ENCODE peak calls at places on chromosomes 13 and 19, in seven cellular contexts. A, L, M, X, P, F and W are unnamed samples.

GRCh38 chr19:11279505-11280236 is 16.3 kb upstream of the TSPAN16 start:
- DNase-seq in A (no peak), L (peak), M (peak), X (peak), P (no peak), F (no peak), W (peak)

GRCh38 chr19:40690699-40691420 is 409 bp upstream of the NUMBL start:
- DNase-seq in A (peak), L (peak), M (peak), X (peak), P (peak), F (peak), W (peak)

GRCh38 chr19:10975374-10976036 is 14.7 kb downstream of the SMARCA4 start:
- DNase-seq in A (no peak), L (no peak), M (no peak), X (peak), P (no peak), F (no peak), W (no peak)

GRCh38 chr19:38266070-38266469 is 1.7 kb downstream of the SPINT2 start:
- DNase-seq in A (no peak), L (no peak), M (no peak), X (no peak), P (no peak), F (no peak), W (no peak)

GRCh38 chr13:113836917-113837553 is 26.8 kb downstream of the GAS6 start:
- DNase-seq in A (no peak), L (peak), M (no peak), X (no peak), P (no peak), F (no peak), W (no peak)

GRCh38 chr13:113531041-113531873 is 40.7 kb upstream of the DCUN1D2 start:
- DNase-seq in A (no peak), L (no peak), M (no peak), X (peak), P (no peak), F (no peak), W (no peak)

GRCh38 chr19:41785653-41786052 is 10.7 kb upstream of the CEACAM3 start:
- DNase-seq in A (no peak), L (peak), M (peak), X (peak), P (peak), F (peak), W (peak)

GRCh38 chr19:44767295-44768180 is 10.2 kb upstream of the CBLC start:
- DNase-seq in A (no peak), L (no peak), M (no peak), X (no peak), P (no peak), F (no peak), W (no peak)

GRCh38 chr19:51123381-51124186 is 1.1 kb upstream of the SIGLEC9 start:
- DNase-seq in A (no peak), L (no peak), M (no peak), X (peak), P (no peak), F (no peak), W (no peak)

GRCh38 chr19:15368798-15369593 is 10.6 kb downstream of the AKAP8 start:
- DNase-seq in A (no peak), L (no peak), M (no peak), X (no peak), P (no peak), F (no peak), W (no peak)

GRCh38 chr19:45668342-45668871 is 386 bp downstream of the GIPR start:
- DNase-seq in A (no peak), L (no peak), M (no peak), X (no peak), P (no peak), F (no peak), W (no peak)

GRCh38 chr19:57240311-57241090 is at the start of gene ZNF805:
- DNase-seq in A (peak), L (peak), M (peak), X (peak), P (peak), F (peak), W (peak)
- TF ChIP-seq CTCF in A (no peak), L (no peak), M (peak), X (no peak), P (no peak), F (no peak), W (no peak)

DNA sequence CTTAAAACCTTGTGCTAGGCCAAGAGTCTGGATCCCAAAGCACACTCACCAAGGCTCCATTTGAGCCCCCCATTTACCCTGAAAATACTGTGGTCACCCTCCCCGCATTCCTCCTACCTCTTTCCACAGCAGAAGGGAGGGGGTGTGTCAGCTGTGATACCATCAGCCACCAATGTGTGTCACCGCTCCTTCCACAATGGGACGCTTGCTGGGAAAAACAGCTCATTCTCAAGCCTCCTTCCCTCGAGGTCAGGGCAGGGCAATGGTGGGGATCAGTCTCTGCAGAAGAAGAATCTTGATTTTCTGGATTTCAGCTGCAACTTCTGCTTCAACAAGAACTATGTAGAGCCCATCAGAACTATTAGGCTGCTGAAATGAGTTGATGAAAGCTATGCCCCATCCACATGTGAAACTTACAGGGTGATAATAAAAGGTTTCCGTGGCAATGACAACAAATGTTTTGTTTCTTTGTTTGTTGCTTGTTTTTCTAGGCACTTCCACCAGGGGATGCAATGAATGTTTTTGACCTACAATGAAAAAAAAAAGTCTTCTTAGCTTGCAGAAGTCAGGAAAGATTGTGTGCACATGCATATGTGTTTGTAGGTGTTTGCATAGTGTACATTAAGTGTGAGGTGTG is 26.4 kb upstream of the ZNF507 start:
- DNase-seq in A (peak), L (no peak), M (no peak), X (peak), P (no peak), F (peak), W (peak)
- TF ChIP-seq CTCF in A (no peak), L (no peak), M (no peak), X (peak), P (peak), F (no peak), W (no peak)

DNA sequence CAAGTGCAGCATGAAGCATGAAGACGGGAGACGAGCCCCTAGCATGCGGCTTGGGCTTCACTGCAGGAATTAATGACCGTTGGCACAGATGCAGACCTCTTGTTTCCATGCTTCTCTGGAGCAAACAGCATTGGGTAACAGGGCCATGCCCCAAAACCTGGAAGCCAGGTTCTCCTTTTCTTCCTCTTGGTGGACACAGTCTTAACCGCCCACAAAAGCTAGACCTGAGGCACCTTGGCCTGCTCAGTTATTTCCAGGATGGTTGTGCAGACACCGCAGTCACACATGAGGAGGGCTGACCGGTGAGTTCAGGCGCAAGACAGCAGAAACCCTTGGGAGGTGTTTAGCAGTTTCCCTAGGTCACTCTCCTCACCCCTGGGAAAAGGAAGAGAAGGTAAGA is 133.9 kb upstream of the GJB6 start:
- DNase-seq in A (peak), L (no peak), M (no peak), X (no peak), P (no peak), F (no peak), W (no peak)
- TF ChIP-seq CTCF in A (no peak), L (no peak), M (no peak), X (no peak), P (no peak), F (no peak), W (no peak)

DNA sequence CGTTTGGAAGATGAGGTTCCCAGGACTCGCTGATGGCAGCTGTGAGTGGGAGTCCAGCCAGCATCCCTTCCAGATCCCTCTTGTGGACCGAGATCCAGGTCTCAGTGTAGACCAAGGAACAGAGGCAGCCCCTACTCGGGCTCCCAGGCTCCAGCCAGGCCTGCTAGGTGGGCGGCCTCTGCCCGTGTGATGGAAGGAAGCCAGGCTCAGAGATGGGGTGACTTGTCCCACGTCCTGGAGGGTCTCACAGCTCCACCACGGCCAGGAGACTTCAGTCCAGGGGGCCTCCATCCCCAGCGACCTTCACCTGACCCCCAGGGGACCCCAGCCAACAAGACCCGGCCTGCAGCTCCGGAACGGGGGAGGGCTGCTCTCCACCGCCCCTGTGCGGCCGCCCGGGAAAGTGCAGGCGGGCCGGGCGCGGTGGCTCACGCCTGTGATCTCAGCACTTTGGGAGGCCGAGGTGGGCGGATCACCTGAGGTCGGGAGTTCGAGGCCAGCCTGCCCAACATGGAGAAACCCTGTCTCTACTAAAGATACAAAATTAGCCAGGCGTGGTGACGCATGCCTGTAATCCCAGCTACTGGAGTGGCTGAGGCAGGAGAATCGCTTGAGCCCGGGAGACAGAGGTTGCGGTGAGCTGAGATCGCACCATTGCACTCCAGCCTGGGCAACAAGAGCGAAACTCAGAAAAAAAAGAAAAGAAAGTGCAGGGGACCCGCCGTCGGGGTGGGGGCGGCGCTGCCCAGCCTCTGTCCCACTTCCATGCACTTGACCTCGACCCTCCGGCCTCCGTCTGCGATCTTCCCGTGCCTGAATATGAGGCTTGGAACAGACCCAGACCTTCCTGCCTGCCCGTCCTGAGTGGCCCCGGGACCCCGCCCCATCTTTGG is 600 bp upstream of the MADCAM1 start:
- DNase-seq in A (peak), L (no peak), M (peak), X (no peak), P (no peak), F (peak), W (peak)
- TF ChIP-seq CTCF in A (peak), L (peak), M (peak), X (peak), P (peak), F (peak), W (peak)

DNA sequence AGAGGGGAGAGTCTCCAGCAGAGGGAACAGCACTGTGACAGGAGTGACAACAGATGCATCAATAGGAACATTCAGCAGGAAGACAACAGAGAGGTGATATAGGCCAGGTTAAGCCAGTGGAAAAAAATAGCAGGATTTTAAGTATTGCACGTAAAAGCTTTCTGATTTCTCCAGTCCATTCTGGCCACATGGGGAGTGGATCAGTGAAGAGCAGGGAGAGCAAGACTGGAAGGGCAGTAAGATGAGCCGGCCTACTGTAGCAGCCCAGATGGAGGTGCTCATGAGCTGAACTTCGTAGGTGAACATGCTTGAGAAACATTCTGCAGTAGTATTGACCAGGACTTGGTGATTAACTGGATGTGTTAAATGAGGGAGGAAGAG is 1.7 kb downstream of the UTP14C start:
- DNase-seq in A (no peak), L (no peak), M (no peak), X (no peak), P (no peak), F (no peak), W (no peak)
- TF ChIP-seq CTCF in A (no peak), L (no peak), M (no peak), X (no peak), P (no peak), F (no peak), W (no peak)

GRCh38 chr13:92900455-92900854 is 326.2 kb upstream of the GPC6 start:
- DNase-seq in A (no peak), L (no peak), M (no peak), X (no peak), P (no peak), F (no peak), W (no peak)

GRCh38 chr13:92901739-92902138 is 324.9 kb upstream of the GPC6 start:
- DNase-seq in A (no peak), L (no peak), M (no peak), X (no peak), P (no peak), F (no peak), W (no peak)

GRCh38 chr13:92896842-92897241 is 329.8 kb upstream of the GPC6 start:
- DNase-seq in A (no peak), L (peak), M (no peak), X (no peak), P (peak), F (no peak), W (no peak)
- TF ChIP-seq CTCF in A (peak), L (peak), M (no peak), X (no peak), P (peak), F (peak), W (no peak)